ENCODE peak calls at places on chromosomes 13 and 19, in five cellular contexts. D is Calu3; W is stimulated activated naive CD8-positive, alpha-beta T cell treated with anti-CD3 and anti-CD28 coated beads, Interleukin-15, Interleukin-2, amounts not matched to agents 100 U/mL and 50 U/mL, for 24 hours; F is amygdala; J is activated effector memory CD4-positive, alpha-beta T cell treated with anti-CD3 and anti-CD28 coated beads, Interleukin-2, amount 50 U/mL, for 16 hours. I is an unnamed sample.

GRCh38 chr13:92433386-92433785 is 793.2 kb upstream of the GPC6 start:
- DNase-seq in F (no peak), J (no peak), W (no peak), D (no peak), I (no peak)

GRCh38 chr13:26681036-26681435 is 79.5 kb downstream of the GPR12 start:
- DNase-seq in F (no peak), D (no peak), J (no peak), W (no peak), I (no peak)

GRCh38 chr19:47035495-47036232 is 12.8 kb downstream of the TMEM160 start:
- DNase-seq in F (peak), D (peak), J (peak), W (peak), I (peak)

GRCh38 chr19:51547397-51548212 is 16.1 kb upstream of the SIGLEC6 start:
- DNase-seq in F (no peak), J (no peak), D (no peak), W (no peak), I (no peak)

GRCh38 chr19:48481191-48481500 is 12.0 kb downstream of the CYTH2 start:
- DNase-seq in F (no peak), J (no peak), D (no peak), W (no peak), I (no peak)

GRCh38 chr19:44662686-44663085 is 8.6 kb upstream of the CEACAM19 start:
- DNase-seq in W (no peak), D (no peak), J (no peak), F (no peak), I (no peak)

GRCh38 chr13:110113284-110113764 is 193.6 kb downstream of the COL4A1 start:
- DNase-seq in F (no peak), W (no peak), D (no peak), J (no peak), I (no peak)

GRCh38 chr13:36166051-36166450 is 34.9 kb upstream of the DCLK1 start:
- DNase-seq in J (no peak), F (no peak), W (no peak), D (no peak), I (no peak)

GRCh38 chr13:100129605-100130004 is 40.7 kb downstream of the PCCA start:
- DNase-seq in J (no peak), F (no peak), D (no peak), W (no peak), I (no peak)

GRCh38 chr13:95100525-95101121 is 200.6 kb downstream of the ABCC4 start:
- DNase-seq in J (no peak), W (no peak), D (no peak), F (no peak), I (no peak)

GRCh38 chr19:18832331-18833140 is 777 bp downstream of the UPF1 start:
- DNase-seq in D (peak), J (peak), F (no peak), W (peak), I (peak)

GRCh38 chr19:51784922-51785690 is 9.9 kb upstream of the FPR3 start:
- DNase-seq in J (peak), D (no peak), W (peak), F (peak), I (peak)

GRCh38 chr13:113793718-113794085 is 34.7 kb downstream of the TMEM255B start:
- DNase-seq in W (no peak), J (peak), F (no peak), D (no peak), I (no peak)

GRCh38 chr19:53577968-53578367 is 40.0 kb downstream of the ZNF331 start:
- DNase-seq in D (no peak), W (no peak), J (no peak), F (no peak), I (no peak)

GRCh38 chr19:9808855-9809646 is 9.8 kb downstream of the FBXL12 start:
- DNase-seq in W (no peak), J (no peak), F (no peak), D (no peak), I (no peak)

GRCh38 chr19:19578241-19578640 is 40.2 kb downstream of the CILP2 start:
- DNase-seq in W (no peak), J (no peak), F (no peak), D (no peak), I (no peak)

GRCh38 chr19:11268783-11269267 is 6.5 kb upstream of the DOCK6 start:
- DNase-seq in F (no peak), J (no peak), W (no peak), D (no peak), I (no peak)

GRCh38 chr13:95083758-95084157 is 217.5 kb downstream of the ABCC4 start:
- DNase-seq in D (no peak), W (no peak), J (no peak), F (no peak), I (no peak)

GRCh38 chr19:51541458-51542357 is 10.2 kb upstream of the SIGLEC6 start:
- DNase-seq in J (no peak), W (no peak), D (no peak), F (no peak), I (no peak)

GRCh38 chr13:42056146-42056545 is 7.7 kb downstream of the DGKH start:
- DNase-seq in F (no peak), J (no peak), W (no peak), D (no peak), I (no peak)

GRCh38 chr19:46736544-46737274 is 9.1 kb upstream of the FKRP start:
- DNase-seq in F (no peak), J (no peak), D (no peak), W (no peak), I (no peak)

GRCh38 chr19:30664358-30665058 is 292.3 kb downstream of the ZNF536 start:
- DNase-seq in D (no peak), F (peak), J (no peak), W (no peak), I (no peak)

GRCh38 chr13:113809934-113810333 is 50.9 kb downstream of the TMEM255B start:
- DNase-seq in D (no peak), J (no peak), F (no peak), W (no peak), I (no peak)

GRCh38 chr19:2048104-2048958 is 2.7 kb downstream of the MKNK2 start:
- DNase-seq in J (no peak), W (no peak), D (no peak), F (no peak), I (no peak)

GRCh38 chr13:109784590-109785140 is 1.7 kb downstream of the IRS2 start:
- DNase-seq in F (peak), J (peak), W (peak), D (peak), I (peak)

GRCh38 chr19:4722671-4723464 is 774 bp downstream of the DPP9 start:
- DNase-seq in W (peak), D (no peak), J (no peak), F (no peak), I (no peak)

GRCh38 chr13:97257800-97258799 is 36.0 kb downstream of the MBNL2 start:
- DNase-seq in W (no peak), D (peak), J (peak), F (no peak), I (no peak)

GRCh38 chr19:47663911-47664771 is 49.1 kb upstream of the EHD2 start:
- DNase-seq in F (peak), W (no peak), J (no peak), D (peak), I (no peak)

GRCh38 chr19:43570174-43570791 is 5.0 kb downstream of the XRCC1 start:
- DNase-seq in W (no peak), D (no peak), F (no peak), J (no peak), I (no peak)

GRCh38 chr19:28731113-28731512 is 481.8 kb downstream of the UQCRFS1 start:
- DNase-seq in W (no peak), F (no peak), D (no peak), J (no peak), I (no peak)

GRCh38 chr13:110337287-110337686 is 30.2 kb downstream of the COL4A2 start:
- DNase-seq in W (no peak), D (no peak), J (no peak), F (no peak), I (no peak)

GRCh38 chr13:34419025-34419424 is 523.0 kb upstream of the NBEA start:
- DNase-seq in J (no peak), W (no peak), D (no peak), F (no peak), I (no peak)

GRCh38 chr19:35693835-35694599 is 10.3 kb upstream of the ZBTB32 start:
- DNase-seq in D (peak), F (peak), W (peak), J (peak), I (peak)